ENCODE peak calls at places on chromosomes 4 and X, in nine cellular contexts. One of them, this sample, is unnamed.

GRCh38 chrX:107676559-107677378 is 48.5 kb downstream of the PRPS1 start:
- DNase-seq in stimulated activated CD8-positive, alpha-beta memory T cell treated with anti-CD3 and anti-CD28 coated beads, Interleukin-7, amount 100 ng/mL, for 48 hours: no peak
- DNase-seq in anterior cingulate cortex: peak
- DNase-seq in iris pigment epithelial cell: peak
- DNase-seq in H4: peak
- DNase-seq in CD8-positive, alpha-beta T cell: peak
- DNase-seq in T-cell: no peak
- DNase-seq in nephron progenitor cell: peak
- DNase-seq in bronchial epithelial cell: peak
- DNase-seq in this sample: peak

GRCh38 chr4:176009254-176009653 is 56.4 kb upstream of the WDR17 start:
- DNase-seq in stimulated activated CD8-positive, alpha-beta memory T cell treated with anti-CD3 and anti-CD28 coated beads, Interleukin-7, amount 100 ng/mL, for 48 hours: no peak
- DNase-seq in anterior cingulate cortex: no peak
- DNase-seq in iris pigment epithelial cell: no peak
- DNase-seq in H4: no peak
- DNase-seq in CD8-positive, alpha-beta T cell: no peak
- DNase-seq in T-cell: no peak
- DNase-seq in nephron progenitor cell: no peak
- DNase-seq in bronchial epithelial cell: no peak
- DNase-seq in this sample: no peak

GRCh38 chr4:39514888-39515401 is 12.3 kb downstream of the UGDH start:
- DNase-seq in stimulated activated CD8-positive, alpha-beta memory T cell treated with anti-CD3 and anti-CD28 coated beads, Interleukin-7, amount 100 ng/mL, for 48 hours: no peak
- DNase-seq in anterior cingulate cortex: no peak
- DNase-seq in iris pigment epithelial cell: peak
- DNase-seq in H4: peak
- DNase-seq in CD8-positive, alpha-beta T cell: no peak
- DNase-seq in T-cell: no peak
- DNase-seq in nephron progenitor cell: no peak
- DNase-seq in bronchial epithelial cell: peak
- DNase-seq in this sample: no peak

GRCh38 chr4:48223633-48224295 is 45.9 kb downstream of the TEC start:
- DNase-seq in stimulated activated CD8-positive, alpha-beta memory T cell treated with anti-CD3 and anti-CD28 coated beads, Interleukin-7, amount 100 ng/mL, for 48 hours: no peak
- DNase-seq in anterior cingulate cortex: no peak
- DNase-seq in iris pigment epithelial cell: peak
- DNase-seq in H4: no peak
- DNase-seq in CD8-positive, alpha-beta T cell: no peak
- DNase-seq in T-cell: no peak
- DNase-seq in nephron progenitor cell: no peak
- DNase-seq in bronchial epithelial cell: peak
- DNase-seq in this sample: no peak

GRCh38 chr4:35250771-35251170 is 993.5 kb downstream of the ARAP2 start:
- DNase-seq in stimulated activated CD8-positive, alpha-beta memory T cell treated with anti-CD3 and anti-CD28 coated beads, Interleukin-7, amount 100 ng/mL, for 48 hours: no peak
- DNase-seq in anterior cingulate cortex: no peak
- DNase-seq in iris pigment epithelial cell: peak
- DNase-seq in H4: peak
- DNase-seq in CD8-positive, alpha-beta T cell: no peak
- DNase-seq in T-cell: no peak
- DNase-seq in nephron progenitor cell: no peak
- DNase-seq in bronchial epithelial cell: peak
- DNase-seq in this sample: no peak

GRCh38 chrX:8738588-8739189 is 6.8 kb upstream of the ANOS1 start:
- DNase-seq in stimulated activated CD8-positive, alpha-beta memory T cell treated with anti-CD3 and anti-CD28 coated beads, Interleukin-7, amount 100 ng/mL, for 48 hours: no peak
- DNase-seq in anterior cingulate cortex: peak
- DNase-seq in iris pigment epithelial cell: peak
- DNase-seq in H4: peak
- DNase-seq in CD8-positive, alpha-beta T cell: no peak
- DNase-seq in T-cell: no peak
- DNase-seq in nephron progenitor cell: peak
- DNase-seq in bronchial epithelial cell: no peak
- DNase-seq in this sample: no peak

GRCh38 chr4:154741131-154741530 is 2.7 kb upstream of the LRAT start:
- DNase-seq in stimulated activated CD8-positive, alpha-beta memory T cell treated with anti-CD3 and anti-CD28 coated beads, Interleukin-7, amount 100 ng/mL, for 48 hours: no peak
- DNase-seq in anterior cingulate cortex: no peak
- DNase-seq in iris pigment epithelial cell: no peak
- DNase-seq in H4: no peak
- DNase-seq in CD8-positive, alpha-beta T cell: no peak
- DNase-seq in T-cell: no peak
- DNase-seq in nephron progenitor cell: no peak
- DNase-seq in bronchial epithelial cell: no peak
- DNase-seq in this sample: no peak

GRCh38 chrX:103774070-103774642 is 2.5 kb upstream of the PLP1 start:
- DNase-seq in stimulated activated CD8-positive, alpha-beta memory T cell treated with anti-CD3 and anti-CD28 coated beads, Interleukin-7, amount 100 ng/mL, for 48 hours: no peak
- DNase-seq in anterior cingulate cortex: peak
- DNase-seq in iris pigment epithelial cell: peak
- DNase-seq in H4: peak
- DNase-seq in CD8-positive, alpha-beta T cell: no peak
- DNase-seq in T-cell: no peak
- DNase-seq in nephron progenitor cell: no peak
- DNase-seq in bronchial epithelial cell: peak
- DNase-seq in this sample: no peak

GRCh38 chr4:142100941-142101340 is 464.6 kb downstream of the IL15 start:
- DNase-seq in stimulated activated CD8-positive, alpha-beta memory T cell treated with anti-CD3 and anti-CD28 coated beads, Interleukin-7, amount 100 ng/mL, for 48 hours: no peak
- DNase-seq in anterior cingulate cortex: no peak
- DNase-seq in iris pigment epithelial cell: no peak
- DNase-seq in H4: no peak
- DNase-seq in CD8-positive, alpha-beta T cell: no peak
- DNase-seq in T-cell: no peak
- DNase-seq in nephron progenitor cell: no peak
- DNase-seq in bronchial epithelial cell: no peak
- DNase-seq in this sample: no peak

GRCh38 chr4:26263165-26263564 is 57.6 kb upstream of the RBPJ start:
- DNase-seq in stimulated activated CD8-positive, alpha-beta memory T cell treated with anti-CD3 and anti-CD28 coated beads, Interleukin-7, amount 100 ng/mL, for 48 hours: no peak
- DNase-seq in anterior cingulate cortex: no peak
- DNase-seq in iris pigment epithelial cell: no peak
- DNase-seq in H4: no peak
- DNase-seq in CD8-positive, alpha-beta T cell: no peak
- DNase-seq in T-cell: no peak
- DNase-seq in nephron progenitor cell: no peak
- DNase-seq in bronchial epithelial cell: peak
- DNase-seq in this sample: no peak

GRCh38 chrX:100994352-100995281 is 25.1 kb downstream of the ARL13A start:
- DNase-seq in stimulated activated CD8-positive, alpha-beta memory T cell treated with anti-CD3 and anti-CD28 coated beads, Interleukin-7, amount 100 ng/mL, for 48 hours: no peak
- DNase-seq in anterior cingulate cortex: no peak
- DNase-seq in iris pigment epithelial cell: peak
- DNase-seq in H4: peak
- DNase-seq in CD8-positive, alpha-beta T cell: no peak
- DNase-seq in T-cell: no peak
- DNase-seq in nephron progenitor cell: no peak
- DNase-seq in bronchial epithelial cell: peak
- DNase-seq in this sample: no peak

GRCh38 chr4:53635697-53636483 is 44.6 kb upstream of the LNX1 start:
- DNase-seq in stimulated activated CD8-positive, alpha-beta memory T cell treated with anti-CD3 and anti-CD28 coated beads, Interleukin-7, amount 100 ng/mL, for 48 hours: no peak
- DNase-seq in anterior cingulate cortex: no peak
- DNase-seq in iris pigment epithelial cell: no peak
- DNase-seq in H4: no peak
- DNase-seq in CD8-positive, alpha-beta T cell: no peak
- DNase-seq in T-cell: no peak
- DNase-seq in nephron progenitor cell: no peak
- DNase-seq in bronchial epithelial cell: no peak
- DNase-seq in this sample: no peak

GRCh38 chrX:116232833-116233232 is 62.3 kb downstream of the AGTR2 start:
- DNase-seq in stimulated activated CD8-positive, alpha-beta memory T cell treated with anti-CD3 and anti-CD28 coated beads, Interleukin-7, amount 100 ng/mL, for 48 hours: no peak
- DNase-seq in anterior cingulate cortex: no peak
- DNase-seq in iris pigment epithelial cell: peak
- DNase-seq in H4: peak
- DNase-seq in CD8-positive, alpha-beta T cell: no peak
- DNase-seq in T-cell: no peak
- DNase-seq in nephron progenitor cell: no peak
- DNase-seq in bronchial epithelial cell: peak
- DNase-seq in this sample: no peak

GRCh38 chr4:78250500-78250899 is 193.4 kb downstream of the FRAS1 start:
- DNase-seq in stimulated activated CD8-positive, alpha-beta memory T cell treated with anti-CD3 and anti-CD28 coated beads, Interleukin-7, amount 100 ng/mL, for 48 hours: no peak
- DNase-seq in anterior cingulate cortex: no peak
- DNase-seq in iris pigment epithelial cell: no peak
- DNase-seq in H4: no peak
- DNase-seq in CD8-positive, alpha-beta T cell: no peak
- DNase-seq in T-cell: no peak
- DNase-seq in nephron progenitor cell: no peak
- DNase-seq in bronchial epithelial cell: no peak
- DNase-seq in this sample: no peak

GRCh38 chr4:89055157-89056080 is 1.6 kb downstream of the FAM13A start:
- DNase-seq in stimulated activated CD8-positive, alpha-beta memory T cell treated with anti-CD3 and anti-CD28 coated beads, Interleukin-7, amount 100 ng/mL, for 48 hours: no peak
- DNase-seq in anterior cingulate cortex: no peak
- DNase-seq in iris pigment epithelial cell: no peak
- DNase-seq in H4: no peak
- DNase-seq in CD8-positive, alpha-beta T cell: no peak
- DNase-seq in T-cell: no peak
- DNase-seq in nephron progenitor cell: no peak
- DNase-seq in bronchial epithelial cell: peak
- DNase-seq in this sample: no peak

GRCh38 chrX:20265726-20266681 is 705 bp downstream of the RPS6KA3 start:
- DNase-seq in stimulated activated CD8-positive, alpha-beta memory T cell treated with anti-CD3 and anti-CD28 coated beads, Interleukin-7, amount 100 ng/mL, for 48 hours: no peak
- DNase-seq in anterior cingulate cortex: no peak
- DNase-seq in iris pigment epithelial cell: peak
- DNase-seq in H4: no peak
- DNase-seq in CD8-positive, alpha-beta T cell: peak
- DNase-seq in T-cell: peak
- DNase-seq in nephron progenitor cell: peak
- DNase-seq in bronchial epithelial cell: no peak
- DNase-seq in this sample: no peak

GRCh38 chr4:4855293-4856070 is 4.0 kb upstream of the MSX1 start:
- DNase-seq in stimulated activated CD8-positive, alpha-beta memory T cell treated with anti-CD3 and anti-CD28 coated beads, Interleukin-7, amount 100 ng/mL, for 48 hours: no peak
- DNase-seq in anterior cingulate cortex: no peak
- DNase-seq in iris pigment epithelial cell: no peak
- DNase-seq in H4: no peak
- DNase-seq in CD8-positive, alpha-beta T cell: no peak
- DNase-seq in T-cell: no peak
- DNase-seq in nephron progenitor cell: no peak
- DNase-seq in bronchial epithelial cell: no peak
- DNase-seq in this sample: no peak

GRCh38 chrX:148298737-148299136 is 201.7 kb upstream of the AFF2 start:
- DNase-seq in stimulated activated CD8-positive, alpha-beta memory T cell treated with anti-CD3 and anti-CD28 coated beads, Interleukin-7, amount 100 ng/mL, for 48 hours: no peak
- DNase-seq in anterior cingulate cortex: no peak
- DNase-seq in iris pigment epithelial cell: peak
- DNase-seq in H4: no peak
- DNase-seq in CD8-positive, alpha-beta T cell: no peak
- DNase-seq in T-cell: no peak
- DNase-seq in nephron progenitor cell: no peak
- DNase-seq in bronchial epithelial cell: no peak
- DNase-seq in this sample: no peak

GRCh38 chr4:150136481-150136880 is 58.2 kb downstream of the DCLK2 start:
- DNase-seq in stimulated activated CD8-positive, alpha-beta memory T cell treated with anti-CD3 and anti-CD28 coated beads, Interleukin-7, amount 100 ng/mL, for 48 hours: no peak
- DNase-seq in anterior cingulate cortex: no peak
- DNase-seq in iris pigment epithelial cell: peak
- DNase-seq in H4: peak
- DNase-seq in CD8-positive, alpha-beta T cell: no peak
- DNase-seq in T-cell: no peak
- DNase-seq in nephron progenitor cell: no peak
- DNase-seq in bronchial epithelial cell: no peak
- DNase-seq in this sample: no peak

GRCh38 chrX:75997692-75998091 is 175.2 kb upstream of the PBDC1 start:
- DNase-seq in stimulated activated CD8-positive, alpha-beta memory T cell treated with anti-CD3 and anti-CD28 coated beads, Interleukin-7, amount 100 ng/mL, for 48 hours: no peak
- DNase-seq in anterior cingulate cortex: no peak
- DNase-seq in iris pigment epithelial cell: no peak
- DNase-seq in H4: no peak
- DNase-seq in CD8-positive, alpha-beta T cell: no peak
- DNase-seq in T-cell: no peak
- DNase-seq in nephron progenitor cell: no peak
- DNase-seq in bronchial epithelial cell: no peak
- DNase-seq in this sample: no peak

GRCh38 chrX:19904778-19905367 is 17.5 kb upstream of the SH3KBP1 start:
- DNase-seq in stimulated activated CD8-positive, alpha-beta memory T cell treated with anti-CD3 and anti-CD28 coated beads, Interleukin-7, amount 100 ng/mL, for 48 hours: no peak
- DNase-seq in anterior cingulate cortex: no peak
- DNase-seq in iris pigment epithelial cell: peak
- DNase-seq in H4: peak
- DNase-seq in CD8-positive, alpha-beta T cell: peak
- DNase-seq in T-cell: no peak
- DNase-seq in nephron progenitor cell: peak
- DNase-seq in bronchial epithelial cell: peak
- DNase-seq in this sample: no peak

GRCh38 chr4:77795339-77795738 is 23.8 kb downstream of the CNOT6L start:
- DNase-seq in stimulated activated CD8-positive, alpha-beta memory T cell treated with anti-CD3 and anti-CD28 coated beads, Interleukin-7, amount 100 ng/mL, for 48 hours: no peak
- DNase-seq in anterior cingulate cortex: no peak
- DNase-seq in iris pigment epithelial cell: no peak
- DNase-seq in H4: no peak
- DNase-seq in CD8-positive, alpha-beta T cell: no peak
- DNase-seq in T-cell: no peak
- DNase-seq in nephron progenitor cell: no peak
- DNase-seq in bronchial epithelial cell: no peak
- DNase-seq in this sample: no peak

GRCh38 chr4:72302981-72303704 is 265.9 kb downstream of the ADAMTS3 start:
- DNase-seq in stimulated activated CD8-positive, alpha-beta memory T cell treated with anti-CD3 and anti-CD28 coated beads, Interleukin-7, amount 100 ng/mL, for 48 hours: no peak
- DNase-seq in anterior cingulate cortex: no peak
- DNase-seq in iris pigment epithelial cell: peak
- DNase-seq in H4: peak
- DNase-seq in CD8-positive, alpha-beta T cell: peak
- DNase-seq in T-cell: peak
- DNase-seq in nephron progenitor cell: peak
- DNase-seq in bronchial epithelial cell: peak
- DNase-seq in this sample: no peak

GRCh38 chr4:146210890-146211289 is 3.4 kb upstream of the REELD1 start:
- DNase-seq in stimulated activated CD8-positive, alpha-beta memory T cell treated with anti-CD3 and anti-CD28 coated beads, Interleukin-7, amount 100 ng/mL, for 48 hours: no peak
- DNase-seq in anterior cingulate cortex: no peak
- DNase-seq in iris pigment epithelial cell: no peak
- DNase-seq in H4: no peak
- DNase-seq in CD8-positive, alpha-beta T cell: no peak
- DNase-seq in T-cell: no peak
- DNase-seq in nephron progenitor cell: no peak
- DNase-seq in bronchial epithelial cell: no peak
- DNase-seq in this sample: no peak

GRCh38 chrX:18886344-18887161 is 97.4 kb downstream of the PHKA2 start:
- DNase-seq in stimulated activated CD8-positive, alpha-beta memory T cell treated with anti-CD3 and anti-CD28 coated beads, Interleukin-7, amount 100 ng/mL, for 48 hours: no peak
- DNase-seq in anterior cingulate cortex: peak
- DNase-seq in iris pigment epithelial cell: peak
- DNase-seq in H4: peak
- DNase-seq in CD8-positive, alpha-beta T cell: peak
- DNase-seq in T-cell: peak
- DNase-seq in nephron progenitor cell: peak
- DNase-seq in bronchial epithelial cell: peak
- DNase-seq in this sample: no peak

This sample was measured in RWPE2.